ENCODE peak calls at places on chromosome 20, in nine cellular contexts. P is right lobe of liver, Z is pancreas, I is hepatocyte, L is psoas muscle, C is prostate gland, Y is cardiac muscle cell, K is spleen, U is left ventricle myocardium inferior. G is an unnamed sample.

GRCh38 chr20:58711266-58712051 is 18.9 kb downstream of the NPEPL1 start:
- DNase-seq in P (no peak), Z (no peak), I (peak; percentile 2), L (no peak), C (peak; percentile 2), Y (no peak), K (no peak), U (peak; percentile 5), G (peak; percentile 41)

GRCh38 chr20:2051920-2052319 is 49.7 kb upstream of the STK35 start:
- DNase-seq in P (no peak), Z (no peak), I (no peak), L (no peak), C (no peak), Y (no peak), K (no peak), U (no peak), G (no peak)

GRCh38 chr20:50250748-50251382 is 60.2 kb downstream of the CEBPB start:
- DNase-seq in P (peak; percentile 77), Z (no peak), I (no peak), L (no peak), C (no peak), Y (no peak), K (no peak), U (no peak), G (no peak)

GRCh38 chr20:46999821-47000465 is 105.3 kb downstream of the EYA2 start:
- DNase-seq in P (no peak), Z (no peak), I (no peak), L (no peak), C (no peak), Y (no peak), K (peak; percentile 22), U (no peak), G (peak; percentile 31)

GRCh38 chr20:16018881-16019280 is 554.4 kb downstream of the KIF16B start:
- DNase-seq in P (no peak), Z (no peak), I (no peak), L (no peak), C (no peak), Y (no peak), K (no peak), U (no peak), G (no peak)

GRCh38 chr20:5400164-5400762 is 83.5 kb upstream of the PROKR2 start:
- DNase-seq in P (no peak), Z (no peak), I (peak; percentile 44), L (no peak), C (no peak), Y (peak; percentile 49), K (no peak), U (no peak), G (peak; percentile 78)

GRCh38 chr20:11972478-11972877 is 54.8 kb downstream of the BTBD3 start:
- DNase-seq in P (no peak), Z (no peak), I (no peak), L (no peak), C (no peak), Y (no peak), K (no peak), U (no peak), G (no peak)

GRCh38 chr20:40848530-40848929 is 159.5 kb upstream of the MAFB start:
- DNase-seq in P (no peak), Z (no peak), I (no peak), L (no peak), C (no peak), Y (no peak), K (no peak), U (no peak), G (no peak)

GRCh38 chr20:50385733-50386640 is 124.2 kb upstream of the PTPN1 start:
- DNase-seq in P (no peak), Z (no peak), I (no peak), L (no peak), C (no peak), Y (no peak), K (peak; percentile 86), U (no peak), G (no peak)

GRCh38 chr20:25283221-25283951 is 35.5 kb downstream of the PYGB start:
- DNase-seq in P (peak; percentile 38), Z (peak; percentile 1), I (no peak), L (no peak), C (no peak), Y (no peak), K (peak; percentile 72), U (peak; percentile 8), G (no peak)

GRCh38 chr20:63778034-63778752 is 38.6 kb downstream of the SLC2A4RG start:
- DNase-seq in P (no peak), Z (no peak), I (no peak), L (no peak), C (no peak), Y (no peak), K (no peak), U (no peak), G (peak; percentile 71)

DNA sequence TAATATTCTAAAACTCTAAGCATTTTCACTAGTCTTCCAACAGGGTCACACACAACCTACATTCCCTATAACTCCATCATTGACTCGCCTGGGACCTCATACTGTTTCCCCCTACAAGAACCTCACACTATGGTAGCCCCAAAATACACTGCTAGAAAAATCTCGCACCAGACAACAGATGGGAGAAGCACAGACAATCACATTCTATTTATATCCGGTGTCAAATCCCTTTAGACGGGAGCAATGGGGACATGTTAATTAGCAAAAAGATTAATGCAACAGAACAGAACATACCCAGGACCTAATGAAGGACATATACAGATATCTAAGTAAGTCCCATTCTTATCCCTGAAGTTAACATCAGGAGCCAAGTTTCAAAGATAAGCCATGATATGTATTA is 33.6 kb downstream of the TMX4 start:
- DNase-seq in P (no peak), Z (no peak), I (no peak), L (no peak), C (no peak), Y (no peak), K (no peak), U (no peak), G (no peak)
- H3K36me3 ChIP-seq in P (no peaks in the 10 kb centered on the region), Z (peaks cover 21% of the 10 kb centered on the region), I (no peaks in the 10 kb centered on the region), L (no peaks in the 10 kb centered on the region), C (no peaks in the 10 kb centered on the region), Y (peaks cover 26% of the 10 kb centered on the region), K (peaks cover 16% of the 10 kb centered on the region), U (peaks cover 42% of the 10 kb centered on the region), G (no peaks in the 10 kb centered on the region)

GRCh38 chr20:38434770-38435554 is at the start of gene SNHG17:
- DNase-seq in P (peak; percentile 90), Z (peak; percentile 83), I (peak; percentile 95), L (peak; percentile 92), C (peak; percentile 84), Y (peak; percentile 97), K (peak; percentile 97), U (peak; percentile 91), G (peak; percentile 95)

GRCh38 chr20:38434310-38434741 is 802 bp downstream of the SNHG17 start:
- DNase-seq in P (no peak), Z (peak; percentile 13), I (peak; percentile 45), L (no peak), C (no peak), Y (peak; percentile 28), K (peak; percentile 80), U (no peak), G (peak; percentile 62)

GRCh38 chr20:38433304-38433972 is 1.7 kb downstream of the SNHG17 start:
- DNase-seq in P (no peak), Z (no peak), I (no peak), L (no peak), C (no peak), Y (no peak), K (no peak), U (no peak), G (no peak)

GRCh38 chr20:38437796-38438195 is 2.7 kb upstream of the SNHG17 start:
- DNase-seq in P (no peak), Z (no peak), I (no peak), L (no peak), C (no peak), Y (no peak), K (no peak), U (no peak), G (no peak)

DNA sequence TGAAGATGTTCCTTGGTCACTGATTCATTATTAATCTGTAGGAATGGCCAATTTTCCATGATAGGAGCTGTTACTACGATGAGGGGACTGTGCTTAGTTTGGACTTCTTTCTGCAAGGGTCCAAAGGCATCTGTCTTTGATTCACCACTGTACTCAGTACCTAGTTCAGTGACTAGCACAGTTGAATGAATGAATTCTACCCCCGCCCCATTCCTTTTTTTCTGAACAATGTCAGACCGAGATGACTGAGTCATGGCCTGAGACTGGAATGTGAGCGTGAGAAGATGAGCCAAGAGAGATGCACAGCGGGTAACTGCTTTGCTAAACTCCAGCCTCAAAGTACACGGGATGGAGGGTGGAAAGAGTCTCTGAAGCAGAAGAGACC is 419 bp upstream of the SNHG17 start:
- DNase-seq in P (no peak), Z (no peak), I (no peak), L (no peak), C (no peak), Y (peak; percentile 68), K (no peak), U (no peak), G (no peak)
- TF ChIP-seq CTCF in P (no peak), Z (peak; percentile 1), I (no peak), L (no peak), C (no peak), Y (no peak), K (no peak), U (no peak), G (no peak)

GRCh38 chr20:35974256-35974655 is 5.9 kb downstream of the CNBD2 start:
- DNase-seq in P (no peak), Z (no peak), I (no peak), L (no peak), C (no peak), Y (no peak), K (no peak), U (no peak), G (no peak)
- H3K27ac ChIP-seq in P (no peak overlapping the region), Z (no peak overlapping the region), I (no peak overlapping the region), L (no peak overlapping the region), C (no peak overlapping the region), Y (no peak overlapping the region), K (no peak overlapping the region), U (no peak overlapping the region), G (no peak overlapping the region)

GRCh38 chr20:57225830-57226229 is 40.6 kb downstream of the BMP7 start:
- DNase-seq in P (no peak), Z (no peak), I (no peak), L (no peak), C (no peak), Y (no peak), K (no peak), U (no peak), G (no peak)
- H3K36me3 ChIP-seq in P (no peaks in the 10 kb centered on the region), Z (no peaks in the 10 kb centered on the region), I (no peaks in the 10 kb centered on the region), L (no peaks in the 10 kb centered on the region), C (no peaks in the 10 kb centered on the region), Y (peaks cover 33% of the 10 kb centered on the region), K (no peaks in the 10 kb centered on the region), U (no peaks in the 10 kb centered on the region), G (peaks cover 12% of the 10 kb centered on the region)